ENCODE peak calls at places on chromosomes 11 and 22, in nine cellular contexts. One of them, this sample, is unnamed.

GRCh38 chr22:22235564-22235963 is 9.0 kb upstream of the VPREB1 start:
- DNase-seq in tibial artery: peak; percentile 31
- DNase-seq in LoVo: no peak
- DNase-seq in T-cell: peak; percentile 33
- DNase-seq in PC-9: peak; percentile 40
- DNase-seq in activated naive CD4-positive, alpha-beta T cell: no peak
- DNase-seq in GM06990: no peak
- DNase-seq in activated naive CD8-positive, alpha-beta T cell treated with anti-CD3 and anti-CD28 coated beads, Interleukin-2, amount 50 U/mL, for 24 hours: peak; percentile 64
- DNase-seq in astrocyte of the hippocampus: peak; percentile 11
- DNase-seq in this sample: peak; percentile 30

GRCh38 chr11:63146586-63146985 is 2.6 kb upstream of the SLC22A24 start:
- DNase-seq in activated naive CD4-positive, alpha-beta T cell: no peak
- DNase-seq in T-cell: no peak
- DNase-seq in activated naive CD8-positive, alpha-beta T cell treated with anti-CD3 and anti-CD28 coated beads, Interleukin-2, amount 50 U/mL, for 24 hours: no peak
- DNase-seq in tibial artery: no peak
- DNase-seq in LoVo: no peak
- DNase-seq in GM06990: no peak
- DNase-seq in astrocyte of the hippocampus: no peak
- DNase-seq in PC-9: no peak
- DNase-seq in this sample: no peak

GRCh38 chr11:100010393-100010792 is 676.7 kb upstream of the ARHGAP42 start:
- DNase-seq in T-cell: no peak
- DNase-seq in GM06990: no peak
- DNase-seq in PC-9: peak; percentile 24
- DNase-seq in activated naive CD8-positive, alpha-beta T cell treated with anti-CD3 and anti-CD28 coated beads, Interleukin-2, amount 50 U/mL, for 24 hours: no peak
- DNase-seq in activated naive CD4-positive, alpha-beta T cell: no peak
- DNase-seq in LoVo: no peak
- DNase-seq in astrocyte of the hippocampus: no peak
- DNase-seq in tibial artery: no peak
- DNase-seq in this sample: no peak

GRCh38 chr11:30381879-30382278 is 59.0 kb downstream of the ARL14EP start:
- DNase-seq in PC-9: no peak
- DNase-seq in astrocyte of the hippocampus: no peak
- DNase-seq in activated naive CD8-positive, alpha-beta T cell treated with anti-CD3 and anti-CD28 coated beads, Interleukin-2, amount 50 U/mL, for 24 hours: no peak
- DNase-seq in T-cell: no peak
- DNase-seq in tibial artery: no peak
- DNase-seq in GM06990: no peak
- DNase-seq in LoVo: no peak
- DNase-seq in activated naive CD4-positive, alpha-beta T cell: no peak
- DNase-seq in this sample: no peak

GRCh38 chr11:12158926-12159325 is 48.5 kb downstream of the MICAL2 start:
- DNase-seq in tibial artery: no peak
- DNase-seq in activated naive CD4-positive, alpha-beta T cell: no peak
- DNase-seq in astrocyte of the hippocampus: no peak
- DNase-seq in GM06990: no peak
- DNase-seq in T-cell: no peak
- DNase-seq in LoVo: no peak
- DNase-seq in activated naive CD8-positive, alpha-beta T cell treated with anti-CD3 and anti-CD28 coated beads, Interleukin-2, amount 50 U/mL, for 24 hours: peak; percentile 1
- DNase-seq in PC-9: no peak
- DNase-seq in this sample: no peak

GRCh38 chr11:77842451-77843121 is 21.6 kb downstream of the AAMDC start:
- DNase-seq in LoVo: no peak
- DNase-seq in PC-9: no peak
- DNase-seq in astrocyte of the hippocampus: no peak
- DNase-seq in GM06990: no peak
- DNase-seq in tibial artery: no peak
- DNase-seq in activated naive CD8-positive, alpha-beta T cell treated with anti-CD3 and anti-CD28 coated beads, Interleukin-2, amount 50 U/mL, for 24 hours: no peak
- DNase-seq in activated naive CD4-positive, alpha-beta T cell: no peak
- DNase-seq in T-cell: no peak
- DNase-seq in this sample: no peak

GRCh38 chr11:23632293-23632692 is 772.0 kb upstream of the CCDC179 start:
- DNase-seq in T-cell: no peak
- DNase-seq in LoVo: no peak
- DNase-seq in tibial artery: no peak
- DNase-seq in activated naive CD8-positive, alpha-beta T cell treated with anti-CD3 and anti-CD28 coated beads, Interleukin-2, amount 50 U/mL, for 24 hours: no peak
- DNase-seq in activated naive CD4-positive, alpha-beta T cell: no peak
- DNase-seq in PC-9: no peak
- DNase-seq in GM06990: no peak
- DNase-seq in astrocyte of the hippocampus: no peak
- DNase-seq in this sample: no peak

GRCh38 chr22:26367402-26368245 is 61.4 kb upstream of the ASPHD2 start:
- DNase-seq in astrocyte of the hippocampus: peak; percentile 73
- DNase-seq in T-cell: peak; percentile 54
- DNase-seq in GM06990: peak; percentile 19
- DNase-seq in LoVo: peak; percentile 51
- DNase-seq in tibial artery: no peak
- DNase-seq in PC-9: peak; percentile 40
- DNase-seq in activated naive CD4-positive, alpha-beta T cell: no peak
- DNase-seq in activated naive CD8-positive, alpha-beta T cell treated with anti-CD3 and anti-CD28 coated beads, Interleukin-2, amount 50 U/mL, for 24 hours: peak; percentile 72
- DNase-seq in this sample: peak; percentile 34

GRCh38 chr11:8545698-8546366 is 48.2 kb downstream of the STK33 start:
- DNase-seq in astrocyte of the hippocampus: no peak
- DNase-seq in PC-9: no peak
- DNase-seq in T-cell: no peak
- DNase-seq in GM06990: no peak
- DNase-seq in LoVo: no peak
- DNase-seq in activated naive CD4-positive, alpha-beta T cell: no peak
- DNase-seq in activated naive CD8-positive, alpha-beta T cell treated with anti-CD3 and anti-CD28 coated beads, Interleukin-2, amount 50 U/mL, for 24 hours: no peak
- DNase-seq in tibial artery: no peak
- DNase-seq in this sample: no peak

GRCh38 chr11:83409891-83410290 is 123.7 kb upstream of the CCDC90B start:
- DNase-seq in activated naive CD8-positive, alpha-beta T cell treated with anti-CD3 and anti-CD28 coated beads, Interleukin-2, amount 50 U/mL, for 24 hours: no peak
- DNase-seq in T-cell: no peak
- DNase-seq in LoVo: no peak
- DNase-seq in PC-9: no peak
- DNase-seq in astrocyte of the hippocampus: no peak
- DNase-seq in activated naive CD4-positive, alpha-beta T cell: no peak
- DNase-seq in tibial artery: no peak
- DNase-seq in GM06990: no peak
- DNase-seq in this sample: no peak

GRCh38 chr11:36088234-36088975 is 144.5 kb downstream of the LDLRAD3 start:
- DNase-seq in T-cell: no peak
- DNase-seq in tibial artery: no peak
- DNase-seq in activated naive CD4-positive, alpha-beta T cell: no peak
- DNase-seq in astrocyte of the hippocampus: peak; percentile 64
- DNase-seq in LoVo: no peak
- DNase-seq in GM06990: no peak
- DNase-seq in PC-9: no peak
- DNase-seq in activated naive CD8-positive, alpha-beta T cell treated with anti-CD3 and anti-CD28 coated beads, Interleukin-2, amount 50 U/mL, for 24 hours: no peak
- DNase-seq in this sample: no peak

GRCh38 chr11:44565746-44566558 is 489 bp downstream of the CD82 start:
- DNase-seq in tibial artery: no peak
- DNase-seq in PC-9: no peak
- DNase-seq in T-cell: no peak
- DNase-seq in GM06990: no peak
- DNase-seq in activated naive CD4-positive, alpha-beta T cell: no peak
- DNase-seq in activated naive CD8-positive, alpha-beta T cell treated with anti-CD3 and anti-CD28 coated beads, Interleukin-2, amount 50 U/mL, for 24 hours: no peak
- DNase-seq in astrocyte of the hippocampus: no peak
- DNase-seq in LoVo: no peak
- DNase-seq in this sample: no peak

GRCh38 chr22:49724893-49725489 is 102.7 kb downstream of the BRD1 start:
- DNase-seq in astrocyte of the hippocampus: peak; percentile 73
- DNase-seq in T-cell: peak; percentile 56
- DNase-seq in PC-9: no peak
- DNase-seq in activated naive CD4-positive, alpha-beta T cell: peak; percentile 24
- DNase-seq in tibial artery: no peak
- DNase-seq in LoVo: no peak
- DNase-seq in GM06990: peak; percentile 64
- DNase-seq in activated naive CD8-positive, alpha-beta T cell treated with anti-CD3 and anti-CD28 coated beads, Interleukin-2, amount 50 U/mL, for 24 hours: peak; percentile 82
- DNase-seq in this sample: peak; percentile 42

GRCh38 chr11:64355078-64355940 is 3.7 kb upstream of the RPS6KA4 start:
- DNase-seq in T-cell: no peak
- DNase-seq in GM06990: peak; percentile 64
- DNase-seq in LoVo: peak; percentile 85
- DNase-seq in tibial artery: peak; percentile 91
- DNase-seq in activated naive CD8-positive, alpha-beta T cell treated with anti-CD3 and anti-CD28 coated beads, Interleukin-2, amount 50 U/mL, for 24 hours: peak; percentile 72
- DNase-seq in PC-9: peak; percentile 76
- DNase-seq in astrocyte of the hippocampus: peak; percentile 93
- DNase-seq in activated naive CD4-positive, alpha-beta T cell: no peak
- DNase-seq in this sample: no peak

GRCh38 chr22:27246558-27246957 is 555.0 kb downstream of the MN1 start:
- DNase-seq in tibial artery: no peak
- DNase-seq in GM06990: no peak
- DNase-seq in astrocyte of the hippocampus: no peak
- DNase-seq in activated naive CD8-positive, alpha-beta T cell treated with anti-CD3 and anti-CD28 coated beads, Interleukin-2, amount 50 U/mL, for 24 hours: no peak
- DNase-seq in T-cell: no peak
- DNase-seq in PC-9: no peak
- DNase-seq in activated naive CD4-positive, alpha-beta T cell: no peak
- DNase-seq in LoVo: no peak
- DNase-seq in this sample: no peak